ENCODE peak calls at places on chromosomes 5 and 9, in ten cellular contexts. W is mucosa of descending colon, P is GM23338, V is fibroblast of the aortic adventitia, I is psoas muscle, T is neuronal stem cell, A is AG04450, S is tibial nerve, M is tibial artery, X is neural progenitor cell. Z is an unnamed sample.

GRCh38 chr5:173782671-173783101 is 105.5 kb upstream of the CPEB4 start:
- DNase-seq in W (no peak), P (no peak), V (no peak), I (no peak), T (no peak), A (no peak), S (no peak), M (no peak), X (no peak), Z (no peak)

GRCh38 chr5:110653231-110653970 is 73.1 kb downstream of the TMEM232 start:
- DNase-seq in W (no peak), P (no peak), V (no peak), I (no peak), T (no peak), A (no peak), S (no peak), M (no peak), X (no peak), Z (no peak)

GRCh38 chr5:34700078-34700452 is 43.9 kb downstream of the RAI14 start:
- DNase-seq in W (no peak), P (no peak), V (no peak), I (no peak), T (no peak), A (no peak), S (no peak), M (no peak), X (no peak), Z (no peak)

GRCh38 chr5:150672237-150672883 is 11.3 kb downstream of the MYOZ3 start:
- DNase-seq in W (peak), P (peak), V (no peak), I (peak), T (no peak), A (no peak), S (no peak), M (peak), X (peak), Z (peak)

GRCh38 chr9:112556497-112557085 is 70.0 kb downstream of the KIAA1958 start:
- DNase-seq in W (no peak), P (no peak), V (peak), I (no peak), T (no peak), A (no peak), S (no peak), M (no peak), X (no peak), Z (no peak)

GRCh38 chr5:95237324-95237723 is 47.6 kb downstream of the MCTP1 start:
- DNase-seq in W (no peak), P (no peak), V (no peak), I (no peak), T (no peak), A (no peak), S (no peak), M (no peak), X (no peak), Z (no peak)

GRCh38 chr9:20562051-20562450 is 60.2 kb downstream of the MLLT3 start:
- DNase-seq in W (no peak), P (no peak), V (no peak), I (no peak), T (no peak), A (no peak), S (no peak), M (no peak), X (no peak), Z (no peak)

GRCh38 chr5:179759961-179760541 is 27.4 kb downstream of the MAML1 start:
- DNase-seq in W (no peak), P (no peak), V (no peak), I (no peak), T (no peak), A (no peak), S (no peak), M (no peak), X (no peak), Z (no peak)

GRCh38 chr5:9544502-9545300 is 1.2 kb downstream of the SEMA5A start:
- DNase-seq in W (peak), P (peak), V (peak), I (peak), T (peak), A (peak), S (peak), M (peak), X (peak), Z (peak)

GRCh38 chr5:83925952-83926351 is 205.3 kb upstream of the HAPLN1 start:
- DNase-seq in W (no peak), P (no peak), V (no peak), I (no peak), T (no peak), A (no peak), S (no peak), M (no peak), X (no peak), Z (no peak)

GRCh38 chr9:127974769-127975261 is 6.0 kb downstream of the EEIG1 start:
- DNase-seq in W (peak), P (no peak), V (peak), I (peak), T (no peak), A (no peak), S (peak), M (peak), X (peak), Z (peak)

GRCh38 chr9:127974002-127974768 is 6.6 kb downstream of the EEIG1 start:
- DNase-seq in W (no peak), P (no peak), V (no peak), I (no peak), T (no peak), A (no peak), S (no peak), M (no peak), X (no peak), Z (no peak)

GRCh38 chr9:127976498-127976897 is 4.3 kb downstream of the EEIG1 start:
- DNase-seq in W (peak), P (no peak), V (no peak), I (no peak), T (no peak), A (no peak), S (no peak), M (no peak), X (no peak), Z (no peak)

GRCh38 chr9:127976943-127977871 is 3.6 kb downstream of the EEIG1 start:
- DNase-seq in W (peak), P (no peak), V (no peak), I (no peak), T (no peak), A (no peak), S (no peak), M (no peak), X (no peak), Z (no peak)

DNA sequence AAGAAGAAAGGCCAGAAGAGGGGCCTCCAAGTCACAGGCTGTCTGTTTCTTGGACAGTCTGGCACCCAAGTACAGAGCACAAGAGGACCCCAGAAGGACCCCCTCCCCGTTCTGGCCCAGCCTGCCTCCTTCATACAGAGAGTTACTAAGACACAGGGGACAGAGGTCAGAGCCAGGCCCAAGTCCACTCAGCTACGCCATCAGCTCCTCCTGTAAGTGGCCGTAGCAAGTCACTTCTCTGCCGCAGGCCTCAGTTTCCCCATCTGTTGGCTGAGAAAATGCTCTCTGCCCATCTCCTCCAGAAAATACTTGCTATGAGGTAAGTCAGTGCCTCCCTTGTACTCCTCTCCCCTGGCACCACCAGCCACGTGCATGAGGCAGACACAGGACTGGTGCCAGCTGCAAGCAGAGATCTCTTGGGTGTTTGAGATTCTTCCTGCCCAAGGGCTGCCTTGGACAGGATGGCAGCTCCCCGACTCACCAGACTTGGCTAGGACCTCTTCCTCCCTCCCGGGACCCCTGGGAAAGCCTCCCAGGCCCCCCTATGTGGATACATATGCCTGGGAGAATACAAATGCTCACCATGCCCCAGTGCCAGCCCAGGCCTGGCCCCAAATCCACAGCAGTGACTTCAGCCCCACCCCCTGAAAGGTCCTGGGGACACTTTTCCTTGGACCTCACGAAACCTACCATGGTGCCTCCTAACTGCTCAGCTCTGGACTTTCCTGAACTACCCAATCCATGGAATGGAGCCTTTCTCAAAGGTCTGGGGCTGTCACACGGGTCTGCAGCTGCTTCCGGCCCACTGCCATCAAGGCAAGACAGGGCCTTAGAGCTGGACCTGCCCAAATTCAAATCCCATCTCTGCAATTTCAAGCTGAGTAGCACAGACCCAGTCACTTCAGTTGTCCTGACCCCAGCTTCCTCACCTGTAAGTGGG is 5.1 kb downstream of the EEIG1 start:
- DNase-seq in W (peak), P (no peak), V (no peak), I (no peak), T (no peak), A (no peak), S (no peak), M (no peak), X (no peak), Z (no peak)
- H3K4me3 ChIP-seq in W (no peak), P (no peak), V (peak), I (no peak), T (no peak), A (no peak), S (no peak), M (no peak), X (no peak), Z (peak)

GRCh38 chr9:36936498-36936831 is 97.6 kb downstream of the PAX5 start:
- DNase-seq in W (no peak), P (no peak), V (no peak), I (no peak), T (no peak), A (no peak), S (no peak), M (no peak), X (no peak), Z (no peak)
- H3K4me3 ChIP-seq in W (no peak), P (no peak), V (no peak), I (no peak), T (no peak), A (no peak), S (no peak), M (no peak), X (no peak), Z (no peak)

DNA sequence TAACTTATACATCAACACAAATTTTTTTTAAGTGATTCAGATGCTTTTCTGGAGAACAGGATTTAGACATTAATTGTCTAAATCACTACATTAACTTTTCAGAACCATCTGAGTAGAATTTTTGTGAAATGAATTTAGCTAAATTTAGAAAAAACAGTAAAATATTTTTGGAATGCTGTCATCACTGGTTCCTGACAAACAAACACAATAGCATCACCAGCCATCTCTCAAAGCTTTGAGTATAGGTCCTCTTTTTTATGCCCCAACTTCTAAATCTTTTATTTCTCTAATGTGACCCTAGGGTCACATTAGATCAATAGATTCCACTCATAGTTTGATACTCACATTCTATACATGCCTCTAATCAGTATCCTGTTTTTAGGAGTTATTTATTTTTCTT is 104.6 kb downstream of the PRR16 start:
- DNase-seq in W (no peak), P (no peak), V (no peak), I (no peak), T (no peak), A (no peak), S (no peak), M (no peak), X (no peak), Z (no peak)
- H3K4me3 ChIP-seq in W (no peak), P (no peak), V (no peak), I (no peak), T (no peak), A (no peak), S (no peak), M (no peak), X (no peak), Z (no peak)

GRCh38 chr9:120579139-120579749 is 723 bp downstream of the CDK5RAP2 start:
- DNase-seq in W (no peak), P (peak), V (no peak), I (no peak), T (no peak), A (no peak), S (no peak), M (no peak), X (peak), Z (no peak)

GRCh38 chr9:120580591-120580896 is 577 bp upstream of the CDK5RAP2 start:
- DNase-seq in W (no peak), P (peak), V (no peak), I (no peak), T (no peak), A (no peak), S (no peak), M (no peak), X (no peak), Z (no peak)

GRCh38 chr9:120574473-120574872 is 5.5 kb downstream of the CDK5RAP2 start:
- DNase-seq in W (no peak), P (no peak), V (no peak), I (no peak), T (no peak), A (no peak), S (no peak), M (no peak), X (no peak), Z (no peak)

GRCh38 chr9:120579750-120580590 is at the start of gene CDK5RAP2:
- DNase-seq in W (peak), P (peak), V (peak), I (peak), T (peak), A (peak), S (peak), M (peak), X (peak), Z (peak)

GRCh38 chr9:120578614-120579013 is 1.4 kb downstream of the CDK5RAP2 start:
- DNase-seq in W (no peak), P (no peak), V (no peak), I (no peak), T (no peak), A (no peak), S (no peak), M (no peak), X (no peak), Z (no peak)
- H3K4me3 ChIP-seq in W (no peak), P (peak), V (peak), I (peak), T (peak), A (peak), S (no peak), M (peak), X (peak), Z (peak)

GRCh38 chr5:13994606-13995336 is 50.3 kb upstream of the DNAH5 start:
- DNase-seq in W (no peak), P (no peak), V (peak), I (no peak), T (no peak), A (peak), S (no peak), M (no peak), X (no peak), Z (no peak)
- H3K4me3 ChIP-seq in W (no peak), P (no peak), V (no peak), I (no peak), T (no peak), A (peak), S (no peak), M (no peak), X (no peak), Z (no peak)

Z was measured in dorsolateral prefrontal cortex.